ENCODE peak calls at places on chromosomes 2 and 18, in six cellular contexts. F is HCT116, R is upper lobe of left lung, S is K562, E is HepG2, V is GM12878. I is an unnamed sample.

GRCh38 chr2:150620860-150621259 is 133.4 kb upstream of the RND3 start:
- ATAC-seq in S (no peak), E (no peak), R (no peak), F (no peak), V (no peak), I (no peak)

GRCh38 chr2:111054791-111055627 is 65.7 kb upstream of the BCL2L11 start:
- ATAC-seq in R (peak; percentile 13), E (no peak), S (no peak), F (no peak), V (peak; percentile 84), I (no peak)

GRCh38 chr2:7146151-7146550 is 228.9 kb downstream of the RNF144A start:
- ATAC-seq in F (no peak), V (no peak), S (no peak), R (no peak), E (no peak), I (no peak)

GRCh38 chr2:225366731-225367130 is 32.8 kb upstream of the NYAP2 start:
- ATAC-seq in F (no peak), V (no peak), S (no peak), R (no peak), E (no peak), I (no peak)

GRCh38 chr2:226797289-226797988 is 2.2 kb downstream of the IRS1 start:
- ATAC-seq in E (no peak), F (no peak), R (no peak), V (no peak), S (no peak), I (no peak)

GRCh38 chr2:45929674-45930395 is 278.4 kb downstream of the PRKCE start:
- ATAC-seq in E (no peak), R (no peak), F (no peak), V (peak; percentile 50), S (no peak), I (no peak)

GRCh38 chr2:11368059-11368572 is 23.7 kb upstream of the ROCK2 start:
- ATAC-seq in R (no peak), V (no peak), F (no peak), E (no peak), S (peak; percentile 16), I (peak; percentile 63)

GRCh38 chr2:70190086-70190412 is 770 bp downstream of the C2orf42 start:
- ATAC-seq in R (peak; percentile 1), E (peak; percentile 12), V (peak; percentile 44), S (peak; percentile 45), F (peak; percentile 7), I (peak; percentile 3)

GRCh38 chr2:54899576-54900200 is 150.6 kb downstream of the RTN4 start:
- ATAC-seq in R (no peak), E (peak; percentile 81), V (peak; percentile 68), F (no peak), S (peak; percentile 87), I (peak; percentile 63)

GRCh38 chr18:55524353-55525123 is 63.5 kb downstream of the TCF4 start:
- ATAC-seq in V (no peak), R (no peak), S (no peak), F (no peak), E (no peak), I (no peak)

GRCh38 chr2:226337941-226338605 is 461.5 kb downstream of the IRS1 start:
- ATAC-seq in E (no peak), S (no peak), V (no peak), F (no peak), R (no peak), I (peak; percentile 55)

GRCh38 chr2:7392076-7392787 is 475.0 kb downstream of the RNF144A start:
- ATAC-seq in F (peak; percentile 27), E (no peak), S (peak; percentile 83), R (no peak), V (no peak), I (no peak)

GRCh38 chr2:10487144-10488104 is 39.3 kb upstream of the ODC1 start:
- ATAC-seq in F (no peak), V (no peak), E (peak; percentile 78), S (peak; percentile 36), R (peak; percentile 49), I (no peak)

GRCh38 chr18:22559414-22560282 is 141.9 kb upstream of the CTAGE1 start:
- ATAC-seq in E (peak; percentile 95), R (peak; percentile 77), S (peak; percentile 89), F (peak; percentile 77), V (no peak), I (peak; percentile 85)
- TF ChIP-seq CTCF in E (no peak), R (peak; percentile 36), S (peak; percentile 17), F (no peak), V (no peak), I (peak; percentile 62)

GRCh38 chr18:3604626-3605408 is 154.8 kb downstream of the TGIF1 start:
- ATAC-seq in R (peak; percentile 58), E (peak; percentile 78), S (peak; percentile 38), F (no peak), V (peak; percentile 90), I (peak; percentile 80)
- TF ChIP-seq POLR2A in R (peak; percentile 53), E (peak; percentile 35), S (no peak), F (peak; percentile 25), V (peak; percentile 32), I (no peak)

GRCh38 chr2:239275037-239275685 is 125.7 kb downstream of the HDAC4 start:
- ATAC-seq in E (no peak), S (peak; percentile 79), V (peak; percentile 96), F (peak; percentile 75), R (peak; percentile 80), I (peak; percentile 77)
- TF ChIP-seq POLR2AphosphoS5 in E (no peak), S (peak; percentile 14), V (no peak), F (peak; percentile 70), R (peak; percentile 70), I (peak; percentile 57)

DNA sequence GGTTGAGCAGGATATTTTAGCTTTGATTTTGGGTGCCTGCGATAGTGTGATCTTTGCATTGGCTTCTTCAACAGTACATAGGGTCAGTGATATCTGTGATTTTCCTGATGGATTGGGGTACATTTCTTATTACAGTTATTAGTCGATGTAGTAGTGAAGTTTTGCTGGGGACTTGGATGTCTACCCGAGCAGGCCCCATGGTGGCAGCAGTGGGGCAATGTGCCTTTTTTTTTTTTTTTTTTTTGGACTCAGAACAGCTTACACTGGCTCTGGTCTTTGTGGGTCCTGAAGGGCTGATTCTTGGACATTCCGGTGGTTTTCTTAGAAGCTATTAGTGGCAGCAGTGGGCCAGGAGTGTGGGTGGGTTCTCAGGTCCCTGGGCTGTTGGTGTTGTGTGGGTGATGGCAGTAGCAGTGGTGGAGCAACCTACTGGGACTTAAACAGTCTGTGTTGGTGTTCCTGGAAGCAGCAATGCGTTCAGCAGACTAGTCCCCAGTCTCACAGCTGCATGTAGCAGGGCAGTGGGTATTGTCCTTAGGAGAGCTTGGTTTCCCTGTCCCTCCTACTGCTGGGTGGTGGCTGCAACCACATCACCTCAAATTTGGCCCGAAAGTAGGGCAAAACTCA is 53.7 kb upstream of the SLC4A10 start:
- ATAC-seq in V (peak; percentile 74), S (no peak), R (no peak), F (peak; percentile 74), E (peak; percentile 89), I (no peak)
- TF ChIP-seq CTCF in V (peak; percentile 13), S (no peak), R (no peak), F (peak; percentile 14), E (peak; percentile 31), I (no peak)

GRCh38 chr2:241381872-241382271 is 25.8 kb downstream of the FARP2 start:
- ATAC-seq in E (no peak), S (no peak), V (no peak), R (no peak), F (no peak), I (no peak)
- TF ChIP-seq POLR2A in E (no peak), S (no peak), V (no peak), R (no peak), F (no peak), I (no peak)

GRCh38 chr2:179274749-179275148 is 10.1 kb upstream of the SESTD1 start:
- ATAC-seq in E (no peak), V (peak; percentile 88), R (no peak), F (no peak), S (no peak), I (no peak)

GRCh38 chr2:179275280-179276013 is 10.8 kb upstream of the SESTD1 start:
- ATAC-seq in E (no peak), R (no peak), F (no peak), V (no peak), S (no peak), I (no peak)

GRCh38 chr2:179273461-179273962 is 8.9 kb upstream of the SESTD1 start:
- ATAC-seq in R (no peak), E (peak; percentile 65), S (no peak), V (no peak), F (no peak), I (no peak)

GRCh38 chr2:179270689-179271088 is 6.1 kb upstream of the SESTD1 start:
- ATAC-seq in S (no peak), F (no peak), V (no peak), E (no peak), R (no peak), I (no peak)

GRCh38 chr2:179272406-179273192 is 8.0 kb upstream of the SESTD1 start:
- ATAC-seq in R (peak; percentile 62), V (no peak), F (no peak), E (peak; percentile 84), S (no peak), I (peak; percentile 80)
- TF ChIP-seq POLR2AphosphoS5 in R (no peak), V (no peak), F (no peak), E (no peak), S (no peak), I (peak; percentile 61)

GRCh38 chr2:237982039-237982725 is 15.4 kb downstream of the UBE2F start:
- ATAC-seq in F (no peak), R (no peak), E (no peak), S (no peak), V (no peak), I (no peak)

GRCh38 chr2:237983922-237984321 is 17.1 kb downstream of the UBE2F start:
- ATAC-seq in S (no peak), R (no peak), E (no peak), F (no peak), V (no peak), I (no peak)

GRCh38 chr2:237987263-237987662 is 20.4 kb downstream of the UBE2F start:
- ATAC-seq in R (no peak), V (no peak), F (no peak), S (peak; percentile 48), E (no peak), I (no peak)
- TF ChIP-seq CTCF in R (no peak), V (no peak), F (no peak), S (no peak), E (peak; percentile 32), I (no peak)

GRCh38 chr2:157184161-157184910 is 73.2 kb upstream of the GALNT5 start:
- ATAC-seq in V (no peak), F (no peak), E (no peak), R (no peak), S (no peak), I (no peak)

GRCh38 chr2:157185828-157186227 is 71.7 kb upstream of the GALNT5 start:
- ATAC-seq in S (no peak), R (no peak), V (no peak), E (no peak), F (no peak), I (no peak)

GRCh38 chr2:157182204-157182709 is 75.2 kb upstream of the GALNT5 start:
- ATAC-seq in E (no peak), F (no peak), V (no peak), S (peak; percentile 70), R (no peak), I (no peak)

GRCh38 chr2:157181234-157181633 is 76.3 kb upstream of the GALNT5 start:
- ATAC-seq in R (no peak), E (no peak), S (peak; percentile 12), F (no peak), V (no peak), I (no peak)

GRCh38 chr2:157182834-157183396 is 74.6 kb upstream of the GALNT5 start:
- ATAC-seq in R (no peak), S (peak; percentile 52), F (no peak), V (peak; percentile 32), E (no peak), I (peak; percentile 72)
- TF ChIP-seq POLR2A in R (no peak), S (no peak), F (no peak), V (no peak), E (no peak), I (no peak)